ENCODE peak calls at places on chromosomes 5 and 9, in six cellular contexts. One of them, this sample, is unnamed.

GRCh38 chr9:79570449-79571308 is 1.1 kb upstream of the TLE4 start:
- DNase-seq in PC-9: no peak
- DNase-seq in A673: peak; percentile 65
- DNase-seq in neural progenitor cell: peak; percentile 97
- DNase-seq in cardiac muscle cell: peak; percentile 62
- DNase-seq in breast epithelium: peak; percentile 58
- DNase-seq in this sample: peak; percentile 15

GRCh38 chr9:13380903-13381302 is 101.4 kb upstream of the MPDZ start:
- DNase-seq in PC-9: no peak
- DNase-seq in A673: no peak
- DNase-seq in neural progenitor cell: no peak
- DNase-seq in cardiac muscle cell: no peak
- DNase-seq in breast epithelium: no peak
- DNase-seq in this sample: no peak

GRCh38 chr9:34514816-34515215 is 8.0 kb downstream of the ENHO start:
- DNase-seq in PC-9: no peak
- DNase-seq in A673: no peak
- DNase-seq in neural progenitor cell: no peak
- DNase-seq in cardiac muscle cell: no peak
- DNase-seq in breast epithelium: no peak
- DNase-seq in this sample: no peak

GRCh38 chr5:133868946-133869674 is 99.3 kb downstream of the C5orf15 start:
- DNase-seq in PC-9: peak; percentile 50
- DNase-seq in A673: peak; percentile 89
- DNase-seq in neural progenitor cell: peak; percentile 75
- DNase-seq in cardiac muscle cell: peak; percentile 82
- DNase-seq in breast epithelium: peak; percentile 71
- DNase-seq in this sample: peak; percentile 58

GRCh38 chr9:134894136-134894860 is 13.7 kb downstream of the FCN2 start:
- DNase-seq in PC-9: no peak
- DNase-seq in A673: no peak
- DNase-seq in neural progenitor cell: no peak
- DNase-seq in cardiac muscle cell: no peak
- DNase-seq in breast epithelium: no peak
- DNase-seq in this sample: no peak

GRCh38 chr9:31615964-31616363 is 768.5 kb upstream of the ACO1 start:
- DNase-seq in PC-9: no peak
- DNase-seq in A673: peak; percentile 13
- DNase-seq in neural progenitor cell: no peak
- DNase-seq in cardiac muscle cell: no peak
- DNase-seq in breast epithelium: no peak
- DNase-seq in this sample: no peak

GRCh38 chr5:103465891-103466290 is 96.7 kb downstream of the NUDT12 start:
- DNase-seq in PC-9: no peak
- DNase-seq in A673: no peak
- DNase-seq in neural progenitor cell: no peak
- DNase-seq in cardiac muscle cell: no peak
- DNase-seq in breast epithelium: no peak
- DNase-seq in this sample: peak; percentile 16

GRCh38 chr9:93132287-93132927 is 1.6 kb downstream of the NINJ1 start:
- DNase-seq in PC-9: peak; percentile 51
- DNase-seq in A673: no peak
- DNase-seq in neural progenitor cell: no peak
- DNase-seq in cardiac muscle cell: no peak
- DNase-seq in breast epithelium: peak; percentile 83
- DNase-seq in this sample: peak; percentile 25

GRCh38 chr5:132016721-132017250 is 5.3 kb upstream of the ACSL6 start:
- DNase-seq in PC-9: no peak
- DNase-seq in A673: no peak
- DNase-seq in neural progenitor cell: no peak
- DNase-seq in cardiac muscle cell: no peak
- DNase-seq in breast epithelium: no peak
- DNase-seq in this sample: no peak

GRCh38 chr5:139296862-139297326 is 3.4 kb downstream of the MATR3 start:
- DNase-seq in PC-9: no peak
- DNase-seq in A673: no peak
- DNase-seq in neural progenitor cell: peak; percentile 28
- DNase-seq in cardiac muscle cell: no peak
- DNase-seq in breast epithelium: no peak
- DNase-seq in this sample: no peak

GRCh38 chr5:139297439-139298133 is 4.0 kb downstream of the MATR3 start:
- DNase-seq in PC-9: no peak
- DNase-seq in A673: no peak
- DNase-seq in neural progenitor cell: no peak
- DNase-seq in cardiac muscle cell: no peak
- DNase-seq in breast epithelium: no peak
- DNase-seq in this sample: peak; percentile 14

GRCh38 chr5:139299477-139299876 is 5.9 kb downstream of the MATR3 start:
- DNase-seq in PC-9: no peak
- DNase-seq in A673: no peak
- DNase-seq in neural progenitor cell: no peak
- DNase-seq in cardiac muscle cell: no peak
- DNase-seq in breast epithelium: no peak
- DNase-seq in this sample: no peak

GRCh38 chr5:139296198-139296597 is 2.7 kb downstream of the MATR3 start:
- DNase-seq in PC-9: no peak
- DNase-seq in A673: no peak
- DNase-seq in neural progenitor cell: no peak
- DNase-seq in cardiac muscle cell: no peak
- DNase-seq in breast epithelium: no peak
- DNase-seq in this sample: no peak

DNA sequence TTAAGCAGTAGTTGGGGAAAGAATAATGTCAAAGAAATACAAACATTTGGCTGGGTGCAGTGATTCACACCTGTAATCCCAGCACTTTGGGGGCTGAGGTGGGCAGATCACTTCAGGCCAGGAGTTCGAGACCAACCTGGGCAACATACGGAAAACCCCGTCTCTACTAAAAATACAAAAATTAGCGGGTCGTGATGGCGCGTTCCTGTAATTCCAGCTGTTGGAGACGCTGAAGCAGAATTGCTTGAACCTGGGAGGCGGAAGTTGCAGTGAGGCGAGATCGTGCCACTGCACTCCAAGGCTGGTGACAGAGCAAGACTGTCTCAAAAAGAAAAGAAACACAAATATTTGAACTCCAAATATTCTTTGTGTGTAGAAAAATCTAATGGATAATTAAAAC is 4.7 kb downstream of the MATR3 start:
- DNase-seq in PC-9: no peak
- DNase-seq in A673: no peak
- DNase-seq in neural progenitor cell: no peak
- DNase-seq in cardiac muscle cell: no peak
- DNase-seq in breast epithelium: no peak
- DNase-seq in this sample: no peak
- H3K4me1 ChIP-seq in PC-9: peaks cover 28% of the 10 kb centered on the region
- H3K4me1 ChIP-seq in A673: peaks cover 34% of the 10 kb centered on the region
- H3K4me1 ChIP-seq in neural progenitor cell: peaks cover 39% of the 10 kb centered on the region
- H3K4me1 ChIP-seq in cardiac muscle cell: peaks cover 56% of the 10 kb centered on the region
- H3K4me1 ChIP-seq in breast epithelium: peaks cover 17% of the 10 kb centered on the region
- H3K4me1 ChIP-seq in this sample: peaks cover 30% of the 10 kb centered on the region

GRCh38 chr5:179269781-179270543 is 75.3 kb downstream of the ADAMTS2 start:
- DNase-seq in PC-9: no peak
- DNase-seq in A673: no peak
- DNase-seq in neural progenitor cell: no peak
- DNase-seq in cardiac muscle cell: no peak
- DNase-seq in breast epithelium: no peak
- DNase-seq in this sample: no peak

GRCh38 chr5:179267671-179268071 is 77.6 kb downstream of the ADAMTS2 start:
- DNase-seq in PC-9: no peak
- DNase-seq in A673: no peak
- DNase-seq in neural progenitor cell: no peak
- DNase-seq in cardiac muscle cell: no peak
- DNase-seq in breast epithelium: peak; percentile 17
- DNase-seq in this sample: no peak

GRCh38 chr5:179268966-179269693 is 76.1 kb downstream of the ADAMTS2 start:
- DNase-seq in PC-9: no peak
- DNase-seq in A673: no peak
- DNase-seq in neural progenitor cell: no peak
- DNase-seq in cardiac muscle cell: no peak
- DNase-seq in breast epithelium: peak; percentile 39
- DNase-seq in this sample: no peak

GRCh38 chr5:179267071-179267670 is 78.1 kb downstream of the ADAMTS2 start:
- DNase-seq in PC-9: no peak
- DNase-seq in A673: no peak
- DNase-seq in neural progenitor cell: peak; percentile 28
- DNase-seq in cardiac muscle cell: no peak
- DNase-seq in breast epithelium: peak; percentile 47
- DNase-seq in this sample: no peak

DNA sequence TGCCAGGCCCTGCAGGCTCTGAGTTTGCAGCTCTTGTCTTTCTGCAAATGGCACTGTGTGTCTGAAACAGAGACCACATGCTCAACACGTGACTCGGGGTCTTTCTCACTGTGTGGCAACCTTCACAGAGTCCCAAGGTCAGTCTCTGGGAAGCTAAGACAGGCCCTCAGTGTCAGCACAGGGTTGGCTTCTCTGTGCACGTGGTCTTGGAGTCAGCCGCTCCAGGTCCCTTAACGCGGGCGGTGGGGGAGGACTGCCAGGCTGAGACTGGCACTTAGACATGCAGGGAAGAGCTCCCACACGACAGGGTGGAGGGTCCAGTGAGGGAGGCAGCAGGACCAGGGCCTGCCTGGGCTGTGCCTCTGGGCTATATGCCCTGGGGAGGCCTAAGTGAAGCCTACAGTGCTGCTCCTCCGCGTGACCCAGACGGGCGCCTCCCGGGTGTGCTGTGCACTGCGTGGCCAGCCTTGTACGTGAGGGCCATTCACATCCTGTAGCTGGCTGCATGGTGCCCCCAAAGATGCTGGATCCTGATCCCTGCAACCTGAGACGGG is 76.8 kb downstream of the ADAMTS2 start:
- DNase-seq in PC-9: no peak
- DNase-seq in A673: no peak
- DNase-seq in neural progenitor cell: no peak
- DNase-seq in cardiac muscle cell: no peak
- DNase-seq in breast epithelium: peak; percentile 43
- DNase-seq in this sample: no peak
- H3K4me1 ChIP-seq in PC-9: no peaks in the 10 kb centered on the region
- H3K4me1 ChIP-seq in A673: peaks cover 15% of the 10 kb centered on the region
- H3K4me1 ChIP-seq in neural progenitor cell: peaks cover 16% of the 10 kb centered on the region
- H3K4me1 ChIP-seq in cardiac muscle cell: no peaks in the 10 kb centered on the region
- H3K4me1 ChIP-seq in breast epithelium: no peaks in the 10 kb centered on the region
- H3K4me1 ChIP-seq in this sample: no peaks in the 10 kb centered on the region

GRCh38 chr5:41413067-41413466 is 97.3 kb downstream of the PLCXD3 start:
- DNase-seq in PC-9: no peak
- DNase-seq in A673: no peak
- DNase-seq in neural progenitor cell: no peak
- DNase-seq in cardiac muscle cell: no peak
- DNase-seq in breast epithelium: no peak
- DNase-seq in this sample: no peak

GRCh38 chr5:41414598-41414997 is 95.8 kb downstream of the PLCXD3 start:
- DNase-seq in PC-9: peak; percentile 66
- DNase-seq in A673: no peak
- DNase-seq in neural progenitor cell: no peak
- DNase-seq in cardiac muscle cell: no peak
- DNase-seq in breast epithelium: no peak
- DNase-seq in this sample: peak; percentile 29

GRCh38 chr5:41412496-41412895 is 97.9 kb downstream of the PLCXD3 start:
- DNase-seq in PC-9: no peak
- DNase-seq in A673: no peak
- DNase-seq in neural progenitor cell: no peak
- DNase-seq in cardiac muscle cell: peak; percentile 23
- DNase-seq in breast epithelium: no peak
- DNase-seq in this sample: no peak

GRCh38 chr5:41416336-41416735 is 94.1 kb downstream of the PLCXD3 start:
- DNase-seq in PC-9: no peak
- DNase-seq in A673: no peak
- DNase-seq in neural progenitor cell: no peak
- DNase-seq in cardiac muscle cell: no peak
- DNase-seq in breast epithelium: no peak
- DNase-seq in this sample: no peak

DNA sequence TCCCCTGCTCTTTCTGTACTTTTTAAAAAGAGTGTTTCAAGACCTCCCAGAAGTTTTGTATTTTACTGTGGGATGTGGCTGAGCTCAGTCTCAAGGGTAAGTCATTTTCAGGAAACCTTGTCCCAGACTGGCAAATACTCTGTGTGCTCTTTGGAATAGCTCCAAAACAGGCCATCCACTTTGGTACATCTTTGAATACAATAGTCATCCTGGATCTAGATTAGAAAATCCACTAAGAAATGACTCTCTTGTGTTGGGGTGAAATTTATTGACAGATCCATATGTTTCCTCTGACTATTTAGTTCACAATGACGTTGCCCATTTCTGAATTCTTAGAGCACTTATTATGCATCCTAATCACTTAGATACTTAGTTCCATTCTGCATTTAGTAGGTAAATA is 95.2 kb downstream of the PLCXD3 start:
- DNase-seq in PC-9: no peak
- DNase-seq in A673: no peak
- DNase-seq in neural progenitor cell: no peak
- DNase-seq in cardiac muscle cell: no peak
- DNase-seq in breast epithelium: no peak
- DNase-seq in this sample: no peak
- H3K4me1 ChIP-seq in PC-9: peaks cover 25% of the 10 kb centered on the region
- H3K4me1 ChIP-seq in A673: peaks cover 8% of the 10 kb centered on the region
- H3K4me1 ChIP-seq in neural progenitor cell: no peaks in the 10 kb centered on the region
- H3K4me1 ChIP-seq in cardiac muscle cell: peaks cover 41% of the 10 kb centered on the region
- H3K4me1 ChIP-seq in breast epithelium: no peaks in the 10 kb centered on the region
- H3K4me1 ChIP-seq in this sample: no peaks in the 10 kb centered on the region

DNA sequence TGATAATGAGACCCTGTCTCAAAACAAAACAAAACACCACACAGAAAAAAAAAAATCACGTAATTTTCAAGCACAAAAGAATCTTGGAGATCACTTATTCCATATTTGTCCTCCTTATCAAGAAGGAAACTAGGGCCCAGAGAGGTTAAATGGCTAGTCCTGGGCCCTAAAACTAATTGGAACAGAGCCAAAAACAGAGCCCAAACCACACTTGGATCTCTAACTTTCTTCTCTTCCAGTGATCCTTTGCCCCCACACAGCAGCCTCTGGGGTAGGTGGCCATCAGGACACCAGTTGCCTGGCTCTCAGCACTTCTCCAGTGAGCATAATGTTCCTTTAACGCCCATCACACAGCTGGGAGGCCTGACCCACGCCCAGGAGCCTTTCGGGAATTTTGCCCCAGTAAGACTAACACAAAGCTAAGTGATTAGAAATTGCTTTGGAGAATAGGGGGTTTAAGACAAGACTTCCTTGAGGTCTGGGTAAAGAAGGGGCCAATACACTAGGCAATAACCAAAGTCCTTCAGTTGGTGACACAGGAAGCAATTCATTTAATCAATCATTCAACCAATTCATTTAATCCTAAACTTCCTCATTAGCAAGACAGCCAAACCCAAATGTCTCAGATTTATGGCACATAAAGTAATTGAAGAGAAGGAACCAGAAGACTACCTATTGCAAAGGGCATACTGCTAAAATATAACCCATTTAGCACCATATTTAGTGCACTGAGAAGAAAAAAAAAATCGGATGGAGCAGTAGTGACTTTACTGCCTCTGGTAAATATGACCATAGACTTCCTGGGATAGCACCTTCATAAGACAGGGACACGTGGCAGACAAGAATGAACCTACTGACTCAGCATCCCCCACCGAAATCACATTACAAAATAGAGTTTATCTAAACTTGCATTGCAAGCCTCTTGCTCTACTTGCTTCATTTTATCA is 77.8 kb downstream of the ZNF608 start:
- DNase-seq in PC-9: no peak
- DNase-seq in A673: no peak
- DNase-seq in neural progenitor cell: no peak
- DNase-seq in cardiac muscle cell: no peak
- DNase-seq in breast epithelium: no peak
- DNase-seq in this sample: peak; percentile 59
- H3K4me1 ChIP-seq in PC-9: peaks cover 3% of the 10 kb centered on the region
- H3K4me1 ChIP-seq in A673: peaks cover 6% of the 10 kb centered on the region
- H3K4me1 ChIP-seq in neural progenitor cell: peaks cover 88% of the 10 kb centered on the region
- H3K4me1 ChIP-seq in cardiac muscle cell: peaks cover 84% of the 10 kb centered on the region
- H3K4me1 ChIP-seq in breast epithelium: peaks cover 15% of the 10 kb centered on the region
- H3K4me1 ChIP-seq in this sample: peaks cover 6% of the 10 kb centered on the region